ENCODE peak calls at places on chromosomes 5 and 9, in seven cellular contexts. S is BE2C; R is AG09309; D is GM12865; J is AG10803; G is GM23248; E is CD8-positive, alpha-beta memory T cell. I is an unnamed sample.

GRCh38 chr5:9712506-9713285 is 82.5 kb upstream of the TAS2R1 start:
- DNase-seq in S (no peak), R (peak), D (no peak), J (peak), G (peak), E (no peak), I (no peak)

GRCh38 chr5:59542841-59543825 is 350.4 kb downstream of the PDE4D start:
- DNase-seq in S (peak), R (no peak), D (no peak), J (peak), G (no peak), E (no peak), I (no peak)

GRCh38 chr5:34562791-34563190 is 93.3 kb upstream of the RAI14 start:
- DNase-seq in S (no peak), R (no peak), D (no peak), J (no peak), G (no peak), E (no peak), I (no peak)

GRCh38 chr9:130636648-130637020 is 27.8 kb upstream of the PRDM12 start:
- DNase-seq in S (no peak), R (no peak), D (no peak), J (no peak), G (no peak), E (no peak), I (no peak)

GRCh38 chr9:134112561-134112960 is 23.3 kb upstream of the WDR5 start:
- DNase-seq in S (no peak), R (no peak), D (no peak), J (no peak), G (no peak), E (no peak), I (no peak)

GRCh38 chr5:138541511-138541910 is 1.5 kb downstream of the ETF1 start:
- DNase-seq in S (no peak), R (no peak), D (no peak), J (peak), G (peak), E (no peak), I (no peak)

GRCh38 chr9:99303177-99303576 is 81.1 kb downstream of the SEC61B start:
- DNase-seq in S (no peak), R (no peak), D (no peak), J (no peak), G (no peak), E (no peak), I (no peak)

GRCh38 chr9:72165821-72166547 is 16.7 kb downstream of the GDA start:
- DNase-seq in S (no peak), R (no peak), D (no peak), J (no peak), G (no peak), E (no peak), I (no peak)

GRCh38 chr5:4942831-4943178 is 197.3 kb upstream of the ADAMTS16 start:
- DNase-seq in S (no peak), R (no peak), D (no peak), J (no peak), G (no peak), E (no peak), I (no peak)

GRCh38 chr9:33778700-33779351 is 16.5 kb upstream of the PRSS3 start:
- DNase-seq in S (peak), R (no peak), D (peak), J (peak), G (peak), E (peak), I (peak)

GRCh38 chr5:143613329-143613728 is 198.6 kb upstream of the HMHB1 start:
- DNase-seq in S (no peak), R (no peak), D (peak), J (peak), G (peak), E (no peak), I (no peak)

GRCh38 chr9:28808042-28808441 is 1234.8 kb upstream of the C9orf72 start:
- DNase-seq in S (peak), R (no peak), D (no peak), J (no peak), G (no peak), E (no peak), I (no peak)

GRCh38 chr9:75001719-75002421 is 26.2 kb downstream of the CARNMT1 start:
- DNase-seq in S (no peak), R (peak), D (peak), J (peak), G (peak), E (peak), I (peak)

GRCh38 chr5:127878174-127878750 is 175.1 kb downstream of the CCDC192 start:
- DNase-seq in S (peak), R (no peak), D (peak), J (peak), G (peak), E (no peak), I (peak)

GRCh38 chr9:137034039-137034708 is 2.3 kb upstream of the FUT7 start:
- DNase-seq in S (no peak), R (no peak), D (no peak), J (no peak), G (no peak), E (no peak), I (no peak)

GRCh38 chr5:141958113-141958512 is at the start of gene PCDH12:
- DNase-seq in S (peak), R (no peak), D (no peak), J (no peak), G (peak), E (no peak), I (peak)

GRCh38 chr5:33824516-33825195 is 67.1 kb downstream of the ADAMTS12 start:
- DNase-seq in S (no peak), R (peak), D (peak), J (peak), G (peak), E (no peak), I (no peak)

GRCh38 chr9:74036549-74037231 is 460.4 kb upstream of the RORB start:
- DNase-seq in S (no peak), R (no peak), D (no peak), J (no peak), G (no peak), E (no peak), I (peak)

GRCh38 chr9:137078701-137079400 is 1.5 kb downstream of the UAP1L1 start:
- DNase-seq in S (peak), R (no peak), D (no peak), J (no peak), G (no peak), E (no peak), I (no peak)

GRCh38 chr5:163861670-163862069 is 356.3 kb downstream of the MAT2B start:
- DNase-seq in S (no peak), R (no peak), D (no peak), J (no peak), G (no peak), E (no peak), I (no peak)

GRCh38 chr9:93635186-93636107 is 59.1 kb downstream of the PHF2 start:
- DNase-seq in S (peak), R (no peak), D (no peak), J (no peak), G (no peak), E (no peak), I (no peak)

GRCh38 chr5:179168636-179169035 is 108.5 kb downstream of the ZNF354C start:
- DNase-seq in S (no peak), R (no peak), D (no peak), J (no peak), G (no peak), E (no peak), I (no peak)

GRCh38 chr9:93984860-93985259 is 29.7 kb upstream of the BARX1 start:
- DNase-seq in S (no peak), R (no peak), D (no peak), J (no peak), G (no peak), E (no peak), I (no peak)

GRCh38 chr9:118609355-118610044 is 759.7 kb downstream of the BRINP1 start:
- DNase-seq in S (no peak), R (no peak), D (no peak), J (peak), G (peak), E (no peak), I (no peak)

GRCh38 chr9:127004946-127005769 is 90.6 kb downstream of the RALGPS1 start:
- DNase-seq in S (no peak), R (no peak), D (peak), J (peak), G (peak), E (peak), I (peak)

GRCh38 chr5:53418844-53419243 is 61.6 kb upstream of the FST start:
- DNase-seq in S (no peak), R (peak), D (no peak), J (peak), G (peak), E (no peak), I (no peak)

GRCh38 chr9:137694962-137695875 is 76.4 kb downstream of the EHMT1 start:
- DNase-seq in S (peak), R (no peak), D (no peak), J (peak), G (peak), E (no peak), I (no peak)

GRCh38 chr5:956941-957729 is 51.5 kb upstream of the NKD2 start:
- DNase-seq in S (no peak), R (peak), D (peak), J (peak), G (peak), E (peak), I (peak)

GRCh38 chr9:85248514-85249312 is 493.0 kb downstream of the AGTPBP1 start:
- DNase-seq in S (no peak), R (peak), D (no peak), J (peak), G (peak), E (no peak), I (no peak)

GRCh38 chr5:370311-370958 is 48.9 kb downstream of the AHRR start:
- DNase-seq in S (no peak), R (no peak), D (no peak), J (no peak), G (no peak), E (no peak), I (no peak)

GRCh38 chr9:133101356-133102189 is 19.5 kb downstream of the RALGDS start:
- DNase-seq in S (no peak), R (no peak), D (no peak), J (no peak), G (no peak), E (no peak), I (no peak)

GRCh38 chr9:37678789-37679273 is 28.1 kb downstream of the FRMPD1 start:
- DNase-seq in S (peak), R (no peak), D (peak), J (no peak), G (no peak), E (no peak), I (peak)

GRCh38 chr5:108634951-108635288 is 112.8 kb upstream of the FER start:
- DNase-seq in S (no peak), R (no peak), D (peak), J (peak), G (peak), E (no peak), I (no peak)

GRCh38 chr5:38370341-38371100 is 112.2 kb downstream of the EGFLAM start:
- DNase-seq in S (no peak), R (no peak), D (no peak), J (no peak), G (no peak), E (no peak), I (no peak)

GRCh38 chr5:38369692-38370091 is 111.3 kb downstream of the EGFLAM start:
- DNase-seq in S (no peak), R (peak), D (no peak), J (peak), G (no peak), E (no peak), I (no peak)

GRCh38 chr5:38376404-38376803 is 118.0 kb downstream of the EGFLAM start:
- DNase-seq in S (no peak), R (no peak), D (no peak), J (no peak), G (no peak), E (peak), I (peak)

GRCh38 chr5:38375423-38375822 is 117.1 kb downstream of the EGFLAM start:
- DNase-seq in S (no peak), R (no peak), D (no peak), J (no peak), G (no peak), E (no peak), I (no peak)

DNA sequence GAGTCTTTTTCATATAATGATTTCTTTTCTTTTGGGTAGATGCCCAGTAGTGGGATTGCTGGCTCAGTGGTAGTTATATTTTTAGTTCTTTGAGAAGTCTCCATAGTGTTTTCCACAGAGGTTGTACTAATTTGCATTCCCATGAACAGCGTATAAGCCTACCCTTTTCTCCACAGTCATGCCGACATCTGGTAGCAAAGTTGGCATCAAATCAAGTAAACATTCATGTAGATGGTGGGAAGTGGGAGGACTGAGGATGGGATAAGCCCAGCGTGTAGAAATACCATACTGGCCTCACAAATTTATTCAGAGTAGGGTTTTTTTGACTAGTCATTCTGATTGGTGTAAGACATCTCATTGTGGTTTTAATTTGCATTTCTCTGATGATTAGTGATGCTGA is 115.4 kb downstream of the EGFLAM start:
- DNase-seq in S (no peak), R (no peak), D (no peak), J (peak), G (no peak), E (no peak), I (no peak)
- H3K4me3 ChIP-seq in S (no peak), R (no peak), D (no peak), J (no peak), G (no peak), E (no peak), I (no peak)

GRCh38 chr9:131727795-131728545 is 11.9 kb downstream of the RAPGEF1 start:
- DNase-seq in S (no peak), R (no peak), D (peak), J (no peak), G (no peak), E (no peak), I (peak)
- H3K4me3 ChIP-seq in S (no peak), R (no peak), D (peak), J (no peak), G (peak), E (peak), I (peak)

GRCh38 chr9:114098021-114098659 is 952 bp downstream of the KIF12 start:
- DNase-seq in S (peak), R (no peak), D (no peak), J (no peak), G (peak), E (peak), I (no peak)
- H3K4me3 ChIP-seq in S (peak), R (peak), D (no peak), J (peak), G (peak), E (no peak), I (no peak)

GRCh38 chr5:36607838-36608783 is 1.7 kb downstream of the SLC1A3 start:
- DNase-seq in S (no peak), R (peak), D (no peak), J (peak), G (peak), E (no peak), I (no peak)

GRCh38 chr5:36605241-36605640 is 1.2 kb upstream of the SLC1A3 start:
- DNase-seq in S (no peak), R (no peak), D (no peak), J (peak), G (peak), E (no peak), I (no peak)

GRCh38 chr5:36606052-36606436 is 362 bp upstream of the SLC1A3 start:
- DNase-seq in S (no peak), R (no peak), D (no peak), J (no peak), G (peak), E (no peak), I (no peak)

GRCh38 chr5:36606437-36607113 is at the start of gene SLC1A3:
- DNase-seq in S (no peak), R (peak), D (peak), J (peak), G (peak), E (no peak), I (no peak)

DNA sequence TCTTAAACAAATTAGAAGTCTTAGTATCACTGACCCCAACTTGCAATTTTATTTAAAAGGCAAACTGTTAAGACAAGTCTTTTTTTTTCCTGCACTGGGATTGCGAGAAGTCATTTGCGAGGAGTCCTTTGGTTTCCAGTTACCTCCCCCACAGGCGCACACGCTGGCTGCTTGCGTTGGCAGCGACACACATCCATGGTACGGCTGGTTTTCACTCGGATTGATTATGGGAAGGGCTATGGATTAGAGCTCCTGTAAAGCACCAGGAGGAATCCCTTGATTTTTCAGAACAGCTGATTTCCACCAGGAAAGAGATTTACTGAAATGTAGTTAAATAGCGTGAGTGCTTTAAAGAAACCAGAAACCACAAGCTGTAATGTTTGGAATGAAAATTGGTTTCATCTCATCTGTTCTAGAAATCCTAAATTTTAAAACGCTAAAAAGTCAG is 732 bp downstream of the SLC1A3 start:
- DNase-seq in S (no peak), R (peak), D (peak), J (peak), G (peak), E (no peak), I (no peak)
- H3K4me3 ChIP-seq in S (peak), R (peak), D (peak), J (peak), G (peak), E (no peak), I (no peak)

I was measured in Jurkat, Clone E6-1.